ENCODE peak calls at places on chromosomes 13 and 19, in five cellular contexts. J, M, C, R and T are unnamed samples.

GRCh38 chr19:7851623-7852500 is 21.8 kb downstream of the EVI5L start:
- DNase-seq in J (no peak), M (no peak), C (no peak), R (no peak), T (no peak)

GRCh38 chr19:38384209-38385027 is 3.4 kb downstream of the GGN start:
- DNase-seq in J (no peak), M (no peak), C (no peak), R (no peak), T (no peak)

GRCh38 chr13:39254606-39255005 is 216.3 kb downstream of the NHLRC3 start:
- DNase-seq in J (no peak), M (no peak), C (no peak), R (no peak), T (no peak)

GRCh38 chr19:3404324-3405260 is 38.2 kb downstream of the NFIC start:
- DNase-seq in J (peak), M (peak), C (no peak), R (no peak), T (no peak)

GRCh38 chr19:55080915-55081772 is 5.5 kb downstream of the EPS8L1 start:
- DNase-seq in J (no peak), M (peak), C (peak), R (peak), T (peak)

GRCh38 chr13:94416454-94417080 is 62.9 kb downstream of the DCT start:
- DNase-seq in J (no peak), M (no peak), C (peak), R (no peak), T (no peak)

GRCh38 chr13:114089751-114090400 is 42.5 kb downstream of the RASA3 start:
- DNase-seq in J (no peak), M (no peak), C (no peak), R (no peak), T (no peak)

GRCh38 chr13:94345374-94346195 is 133.9 kb downstream of the DCT start:
- DNase-seq in J (no peak), M (no peak), C (peak), R (no peak), T (peak)

GRCh38 chr19:36254848-36255247 is 39.9 kb downstream of the ZNF146 start:
- DNase-seq in J (no peak), M (no peak), C (no peak), R (no peak), T (no peak)

GRCh38 chr13:50991624-50992610 is 82.3 kb downstream of the RNASEH2B start:
- DNase-seq in J (no peak), M (no peak), C (peak), R (no peak), T (peak)

GRCh38 chr19:15643387-15643786 is 2.7 kb downstream of the CYP4F3 start:
- DNase-seq in J (no peak), M (no peak), C (no peak), R (no peak), T (no peak)

GRCh38 chr13:53010374-53011105 is 18.1 kb upstream of the OLFM4 start:
- DNase-seq in J (no peak), M (peak), C (peak), R (no peak), T (no peak)

GRCh38 chr19:49165111-49165750 is 7.6 kb downstream of the TRPM4 start:
- DNase-seq in J (no peak), M (peak), C (peak), R (no peak), T (no peak)

GRCh38 chr19:18051887-18052286 is 34.8 kb downstream of the IL12RB1 start:
- DNase-seq in J (no peak), M (peak), C (no peak), R (no peak), T (no peak)

GRCh38 chr13:31223215-31223614 is 23.4 kb downstream of the B3GLCT start:
- DNase-seq in J (no peak), M (no peak), C (no peak), R (no peak), T (no peak)

GRCh38 chr13:98482476-98483444 is 94.1 kb downstream of the STK24 start:
- DNase-seq in J (peak), M (peak), C (no peak), R (no peak), T (no peak)

GRCh38 chr13:110424596-110425443 is 117.7 kb downstream of the COL4A2 start:
- DNase-seq in J (no peak), M (no peak), C (peak), R (no peak), T (no peak)

GRCh38 chr13:111626371-111627305 is 306.2 kb downstream of the TEX29 start:
- DNase-seq in J (no peak), M (no peak), C (no peak), R (no peak), T (no peak)

GRCh38 chr19:41321600-41322270 is 11.8 kb downstream of the CCDC97 start:
- DNase-seq in J (peak), M (no peak), C (no peak), R (no peak), T (no peak)

GRCh38 chr13:91216928-91217700 is 130.4 kb upstream of the MIR17HG start:
- DNase-seq in J (no peak), M (no peak), C (no peak), R (no peak), T (no peak)

GRCh38 chr19:55369651-55370304 is 485 bp downstream of the IL11 start:
- DNase-seq in J (no peak), M (no peak), C (no peak), R (no peak), T (peak)

GRCh38 chr19:36604656-36605100 is 435 bp upstream of the ZNF382 start:
- DNase-seq in J (no peak), M (peak), C (no peak), R (peak), T (peak)

GRCh38 chr19:38318595-38319142 is 976 bp upstream of the KCNK6 start:
- DNase-seq in J (no peak), M (no peak), C (no peak), R (no peak), T (no peak)

GRCh38 chr19:19591133-19591825 is 27.2 kb downstream of the PBX4 start:
- DNase-seq in J (peak), M (peak), C (no peak), R (peak), T (peak)

GRCh38 chr13:110812111-110812868 is 98.8 kb downstream of the ING1 start:
- DNase-seq in J (no peak), M (no peak), C (no peak), R (no peak), T (no peak)

GRCh38 chr19:38722947-38723605 is 21.2 kb downstream of the CAPN12 start:
- DNase-seq in J (no peak), M (no peak), C (no peak), R (no peak), T (no peak)

GRCh38 chr13:39815345-39816111 is 160.1 kb downstream of the COG6 start:
- DNase-seq in J (no peak), M (no peak), C (no peak), R (no peak), T (no peak)

GRCh38 chr13:114315074-114315785 is 927 bp downstream of the CHAMP1 start:
- DNase-seq in J (no peak), M (no peak), C (no peak), R (no peak), T (peak)

GRCh38 chr13:30409911-30410704 is 12.2 kb upstream of the UBE2L5 start:
- DNase-seq in J (no peak), M (no peak), C (no peak), R (no peak), T (no peak)

GRCh38 chr13:46615888-46616531 is 63.0 kb downstream of the LRCH1 start:
- DNase-seq in J (no peak), M (no peak), C (no peak), R (no peak), T (no peak)

GRCh38 chr13:78599911-78600310 is 3.4 kb downstream of the POU4F1 start:
- DNase-seq in J (no peak), M (no peak), C (no peak), R (no peak), T (no peak)

GRCh38 chr13:97855570-97855970 is 97.9 kb upstream of the IPO5 start:
- DNase-seq in J (peak), M (no peak), C (peak), R (no peak), T (peak)

GRCh38 chr19:36258028-36258875 is 43.3 kb downstream of the ZNF146 start:
- DNase-seq in J (no peak), M (no peak), C (no peak), R (no peak), T (no peak)